ENCODE peak calls at places on chromosomes 5 and 9, in six cellular contexts. L, W, S, U, I and Q are unnamed samples.

GRCh38 chr5:107744418-107745330 is 73.9 kb upstream of the EFNA5 start:
- DNase-seq in L (no peak), I (no peak), S (no peak), U (no peak), W (peak; percentile 39), Q (no peak)

GRCh38 chr5:151619812-151620462 is 28.8 kb upstream of the FAT2 start:
- DNase-seq in U (no peak), S (no peak), W (peak; percentile 69), L (no peak), I (no peak), Q (no peak)

GRCh38 chr5:173452098-173452497 is 123.9 kb upstream of the STC2 start:
- DNase-seq in W (no peak), U (no peak), S (no peak), I (no peak), L (peak; percentile 49), Q (no peak)

GRCh38 chr5:167633931-167634341 is 657.5 kb upstream of the WWC1 start:
- DNase-seq in U (no peak), L (no peak), W (no peak), I (no peak), S (no peak), Q (peak; percentile 40)

GRCh38 chr9:99197987-99198386 is 23.8 kb downstream of the ALG2 start:
- DNase-seq in S (no peak), L (no peak), U (no peak), I (no peak), W (no peak), Q (no peak)

GRCh38 chr5:42810905-42811590 is 644 bp downstream of the SELENOP start:
- DNase-seq in S (no peak), I (no peak), W (no peak), U (no peak), L (no peak), Q (no peak)

GRCh38 chr9:96361668-96362067 is 21.8 kb downstream of the SLC35D2 start:
- DNase-seq in L (no peak), U (no peak), S (no peak), W (no peak), I (no peak), Q (no peak)

GRCh38 chr5:38666668-38667498 is 110.4 kb upstream of the LIFR start:
- DNase-seq in S (peak; percentile 58), U (peak; percentile 28), I (no peak), W (no peak), L (peak; percentile 25), Q (peak; percentile 43)

GRCh38 chr5:106637275-106637674 is 1033.5 kb downstream of the EFNA5 start:
- DNase-seq in I (no peak), W (no peak), U (no peak), L (no peak), S (no peak), Q (no peak)

GRCh38 chr9:134932656-134933055 is 14.9 kb upstream of the FCN1 start:
- DNase-seq in S (no peak), L (no peak), W (no peak), U (no peak), I (no peak), Q (no peak)

GRCh38 chr9:696332-697090 is 145.0 kb upstream of the DMRT1 start:
- DNase-seq in U (no peak), S (no peak), L (peak; percentile 44), W (no peak), I (no peak), Q (peak; percentile 47)

GRCh38 chr9:91726406-91727100 is 223.5 kb downstream of the ROR2 start:
- DNase-seq in I (no peak), L (no peak), U (no peak), S (no peak), W (no peak), Q (no peak)

GRCh38 chr9:134648701-134649525 is 7.3 kb downstream of the COL5A1 start:
- DNase-seq in L (no peak), S (no peak), I (no peak), U (no peak), W (no peak), Q (no peak)

GRCh38 chr9:14880951-14881465 is 29.2 kb downstream of the FREM1 start:
- DNase-seq in I (no peak), W (no peak), L (no peak), S (no peak), U (no peak), Q (no peak)

GRCh38 chr5:164420161-164420560 is 914.7 kb downstream of the MAT2B start:
- DNase-seq in L (no peak), S (no peak), W (no peak), I (no peak), U (no peak), Q (no peak)

GRCh38 chr9:4365055-4365454 is 65.2 kb upstream of the GLIS3 start:
- DNase-seq in I (no peak), L (no peak), W (no peak), S (no peak), U (no peak), Q (no peak)

GRCh38 chr5:12861891-12862290 is 957.6 kb upstream of the CTNND2 start:
- DNase-seq in W (peak; percentile 15), S (no peak), U (no peak), L (no peak), I (no peak), Q (peak; percentile 12)

GRCh38 chr5:14696851-14697250 is 32.3 kb downstream of the OTULIN start:
- DNase-seq in S (no peak), W (no peak), U (no peak), L (no peak), I (no peak), Q (no peak)

GRCh38 chr9:89273528-89274279 is 37.3 kb upstream of the CKS2 start:
- DNase-seq in S (no peak), L (no peak), W (no peak), U (no peak), I (no peak), Q (no peak)

GRCh38 chr5:142403583-142403982 is 78.8 kb upstream of the SPRY4 start:
- DNase-seq in U (no peak), S (no peak), W (no peak), I (no peak), L (no peak), Q (no peak)

GRCh38 chr5:172487671-172488070 is 33.3 kb upstream of the SH3PXD2B start:
- DNase-seq in L (no peak), I (no peak), U (no peak), S (no peak), W (no peak), Q (no peak)

GRCh38 chr9:87255437-87256155 is 242.1 kb upstream of the DAPK1 start:
- DNase-seq in W (no peak), U (no peak), L (no peak), S (no peak), I (no peak), Q (no peak)

GRCh38 chr5:173781826-173782670 is 106.1 kb upstream of the CPEB4 start:
- DNase-seq in W (no peak), L (no peak), S (peak; percentile 76), I (peak; percentile 32), U (peak; percentile 54), Q (peak; percentile 91)

GRCh38 chr5:175717837-175718236 is 60.0 kb downstream of the HRH2 start:
- DNase-seq in U (no peak), L (no peak), W (no peak), S (no peak), I (no peak), Q (no peak)

GRCh38 chr9:88748566-88749238 is 213.7 kb downstream of the NXNL2 start:
- DNase-seq in I (no peak), L (no peak), S (no peak), W (no peak), U (no peak), Q (no peak)

GRCh38 chr5:134515801-134516200 is 9.7 kb upstream of the JADE2 start:
- DNase-seq in S (no peak), U (no peak), I (no peak), L (no peak), W (no peak), Q (no peak)

GRCh38 chr5:150946351-150946905 is 41.6 kb upstream of the ZNF300 start:
- DNase-seq in I (no peak), L (no peak), S (peak; percentile 67), W (no peak), U (peak; percentile 62), Q (no peak)

GRCh38 chr9:37534412-37534811 is 41.8 kb downstream of the FBXO10 start:
- DNase-seq in I (no peak), L (no peak), U (no peak), W (no peak), S (no peak), Q (no peak)

GRCh38 chr9:134996591-134997530 is 79.1 kb upstream of the FCN1 start:
- DNase-seq in S (no peak), L (no peak), I (no peak), W (no peak), U (no peak), Q (no peak)

GRCh38 chr5:174083041-174083827 is 37.7 kb downstream of the NSG2 start:
- DNase-seq in W (no peak), L (no peak), U (no peak), I (no peak), S (no peak), Q (no peak)

GRCh38 chr9:115262477-115262876 is 144.5 kb upstream of the TNC start:
- DNase-seq in S (no peak), L (peak; percentile 3), I (no peak), U (peak; percentile 73), W (no peak), Q (peak; percentile 68)

GRCh38 chr5:150672237-150672883 is 11.3 kb downstream of the MYOZ3 start:
- DNase-seq in W (peak; percentile 58), U (peak; percentile 83), I (no peak), S (no peak), L (no peak), Q (no peak)

GRCh38 chr9:106557996-106558667 is 304.8 kb upstream of the ZNF462 start:
- DNase-seq in U (no peak), W (no peak), L (no peak), S (no peak), I (no peak), Q (no peak)

GRCh38 chr9:106560540-106560939 is 302.4 kb upstream of the ZNF462 start:
- DNase-seq in L (no peak), U (no peak), S (no peak), I (no peak), W (no peak), Q (no peak)
- TF ChIP-seq RFX5 in L (no peak), U (no peak), S (no peak), I (no peak), W (no peak), Q (no peak)

DNA sequence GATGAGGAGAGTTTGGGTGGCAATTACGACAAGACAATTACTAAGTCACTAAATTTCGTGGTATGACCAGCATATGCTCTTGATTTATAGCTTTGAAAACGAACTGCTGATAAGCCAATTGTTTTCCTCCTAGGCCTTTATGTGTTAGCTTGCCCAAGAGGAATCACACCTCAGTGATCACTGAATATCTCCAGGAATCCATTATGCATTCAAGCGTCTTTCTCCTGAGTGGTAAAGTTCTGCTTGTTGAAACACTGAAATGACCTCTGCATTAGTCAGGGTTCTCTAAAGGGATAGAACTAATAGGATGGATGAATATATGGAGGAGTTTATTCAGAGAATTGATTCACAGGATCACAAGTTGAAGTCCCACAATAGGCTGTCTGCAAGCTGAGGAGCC is 677.7 kb upstream of the MEF2C start:
- DNase-seq in I (no peak), S (no peak), U (no peak), L (no peak), W (no peak), Q (no peak)
- TF ChIP-seq CHD2 in I (no peak), S (no peak), U (no peak), L (no peak), W (no peak), Q (no peak)

GRCh38 chr5:35345222-35345621 is 114.9 kb upstream of the PRLR start:
- DNase-seq in U (no peak), S (no peak), L (peak; percentile 4), W (no peak), I (no peak), Q (no peak)
- TF ChIP-seq CTCF in U (no peak), S (no peak), L (peak; percentile 53), W (peak; percentile 40), I (no peak), Q (no peak)

GRCh38 chr5:6557807-6558575 is 74.9 kb downstream of the NSUN2 start:
- DNase-seq in L (no peak), S (no peak), W (no peak), U (no peak), I (no peak), Q (no peak)
- TF ChIP-seq RFX5 in L (no peak), S (no peak), W (no peak), U (no peak), I (no peak), Q (no peak)